ENCODE peak calls at places on chromosome 7, in six cellular contexts. C, G, R, N, O and E are unnamed samples.

GRCh38 chr7:27300401-27300800 is 57.8 kb downstream of the EVX1 start:
- DNase-seq in R (no peak), O (no peak), N (no peak), G (no peak), C (no peak), E (no peak)

GRCh38 chr7:138878847-138879246 is 80.9 kb upstream of the ATP6V0A4 start:
- DNase-seq in C (no peak), N (no peak), R (no peak), O (no peak), G (no peak), E (no peak)

GRCh38 chr7:75534727-75535307 is 42.7 kb downstream of the SPDYE5 start:
- DNase-seq in N (peak), R (peak), O (no peak), C (no peak), G (no peak), E (peak)

GRCh38 chr7:93011351-93012294 is 106.2 kb downstream of the SAMD9 start:
- DNase-seq in G (no peak), C (no peak), R (no peak), O (no peak), N (no peak), E (no peak)

GRCh38 chr7:28136885-28137284 is 43.7 kb downstream of the JAZF1 start:
- DNase-seq in N (no peak), C (no peak), G (no peak), R (no peak), O (no peak), E (no peak)

GRCh38 chr7:139494835-139495568 is 11.5 kb upstream of the KLRG2 start:
- DNase-seq in G (no peak), N (peak), R (peak), O (no peak), C (no peak), E (peak)

GRCh38 chr7:110347091-110347490 is 743.8 kb upstream of the LRRN3 start:
- DNase-seq in N (no peak), O (no peak), R (no peak), G (no peak), C (no peak), E (no peak)

GRCh38 chr7:32500922-32501341 is 5.6 kb downstream of the AVL9 start:
- DNase-seq in C (no peak), N (no peak), R (no peak), O (no peak), G (no peak), E (no peak)

GRCh38 chr7:74579800-74580685 is 77.5 kb upstream of the GTF2I start:
- DNase-seq in C (no peak), O (no peak), R (no peak), G (no peak), N (no peak), E (no peak)

GRCh38 chr7:88363869-88364268 is 57.2 kb upstream of the STEAP4 start:
- DNase-seq in G (no peak), N (no peak), O (no peak), C (no peak), R (no peak), E (no peak)

DNA sequence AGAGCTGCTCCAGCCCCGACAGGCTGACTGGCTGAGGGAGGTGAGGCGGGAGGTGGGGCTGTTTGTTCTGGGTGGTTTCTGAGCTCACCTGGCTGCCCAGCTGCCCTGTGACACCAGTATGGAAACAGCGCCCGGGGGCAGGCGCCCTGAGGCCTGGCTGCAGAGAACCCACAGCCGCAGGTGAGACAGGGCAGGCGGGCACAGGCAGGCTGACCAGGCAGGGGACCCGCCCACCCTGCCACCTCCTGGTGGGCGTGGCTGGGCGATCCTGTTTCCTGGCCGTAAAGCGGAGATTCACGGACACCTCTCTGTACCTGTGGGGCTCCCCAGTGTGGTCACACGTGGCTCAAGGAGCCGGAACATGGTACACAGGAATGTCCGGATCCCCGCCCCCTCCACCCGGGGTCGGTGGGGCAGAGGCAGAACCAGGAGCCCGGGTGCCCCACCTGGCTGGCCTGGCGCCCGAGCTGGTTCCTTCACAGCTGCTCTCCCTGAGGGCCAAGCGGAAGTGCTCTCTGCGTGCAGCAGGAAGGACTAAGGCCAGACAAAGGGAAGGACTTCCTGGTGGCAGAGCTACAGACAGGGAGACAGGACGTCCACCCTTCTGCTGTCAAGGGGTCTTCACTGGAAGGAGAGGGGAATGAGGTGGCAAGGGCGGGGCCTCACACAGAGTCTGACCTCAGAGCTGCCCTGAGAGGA is 3.9 kb downstream of the MICALL2 start:
- DNase-seq in N (no peak), R (no peak), O (no peak), C (no peak), G (no peak), E (no peak)
- TF ChIP-seq TAF1 in N (no peak), R (no peak), O (no peak), C (no peak), G (no peak), E (no peak)

GRCh38 chr7:120864146-120864920 is 6.4 kb upstream of the TSPAN12 start:
- DNase-seq in G (no peak), C (no peak), R (no peak), O (no peak), N (no peak), E (no peak)

GRCh38 chr7:120869700-120870099 is 11.8 kb upstream of the TSPAN12 start:
- DNase-seq in R (no peak), C (no peak), N (no peak), O (no peak), G (no peak), E (no peak)

GRCh38 chr7:120862987-120863386 is 5.0 kb upstream of the TSPAN12 start:
- DNase-seq in G (no peak), O (no peak), R (no peak), C (no peak), N (no peak), E (no peak)

GRCh38 chr7:120867932-120868331 is 10.0 kb upstream of the TSPAN12 start:
- DNase-seq in R (no peak), N (no peak), G (no peak), C (no peak), O (no peak), E (no peak)

DNA sequence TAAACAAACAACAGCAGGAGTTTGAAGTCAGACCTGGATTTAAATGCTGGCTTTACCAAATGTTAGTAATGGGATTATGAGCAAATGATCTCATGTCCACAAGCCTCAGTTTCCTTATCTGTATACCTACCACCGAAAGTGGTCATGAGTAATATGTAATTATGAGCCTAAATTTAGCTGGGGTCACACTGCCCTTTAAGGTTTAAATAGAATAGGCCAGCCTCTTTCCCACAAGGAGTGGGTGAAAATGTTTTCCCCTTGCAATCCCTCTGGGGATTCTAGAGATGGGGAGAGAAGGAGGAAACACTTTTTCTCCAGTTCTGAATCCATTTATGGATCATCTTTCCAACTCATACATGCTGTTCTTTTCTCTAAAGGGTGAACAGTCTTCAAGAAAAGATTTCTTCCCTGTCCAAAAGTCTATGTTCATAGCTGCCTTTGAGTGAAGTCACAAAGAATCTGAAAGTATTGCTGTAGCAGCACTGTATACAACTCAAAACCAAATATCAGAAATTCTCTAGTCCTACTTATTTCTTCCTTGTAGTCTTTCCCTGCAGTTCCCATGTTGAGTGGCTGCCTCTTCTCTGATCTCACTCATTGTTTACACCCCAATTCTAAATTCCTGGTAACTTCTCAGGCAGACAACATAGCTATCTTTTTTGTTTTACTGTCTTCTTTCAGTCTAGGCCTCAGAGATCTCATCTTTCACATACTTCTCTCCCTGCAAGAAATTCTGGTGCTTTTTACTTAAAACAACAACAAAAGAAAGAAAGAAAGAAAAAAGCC is 7.4 kb upstream of the TSPAN12 start:
- DNase-seq in R (no peak), N (no peak), O (no peak), G (no peak), C (no peak), E (no peak)
- TF ChIP-seq TAF1 in R (no peak), N (no peak), O (no peak), G (no peak), C (no peak), E (no peak)

DNA sequence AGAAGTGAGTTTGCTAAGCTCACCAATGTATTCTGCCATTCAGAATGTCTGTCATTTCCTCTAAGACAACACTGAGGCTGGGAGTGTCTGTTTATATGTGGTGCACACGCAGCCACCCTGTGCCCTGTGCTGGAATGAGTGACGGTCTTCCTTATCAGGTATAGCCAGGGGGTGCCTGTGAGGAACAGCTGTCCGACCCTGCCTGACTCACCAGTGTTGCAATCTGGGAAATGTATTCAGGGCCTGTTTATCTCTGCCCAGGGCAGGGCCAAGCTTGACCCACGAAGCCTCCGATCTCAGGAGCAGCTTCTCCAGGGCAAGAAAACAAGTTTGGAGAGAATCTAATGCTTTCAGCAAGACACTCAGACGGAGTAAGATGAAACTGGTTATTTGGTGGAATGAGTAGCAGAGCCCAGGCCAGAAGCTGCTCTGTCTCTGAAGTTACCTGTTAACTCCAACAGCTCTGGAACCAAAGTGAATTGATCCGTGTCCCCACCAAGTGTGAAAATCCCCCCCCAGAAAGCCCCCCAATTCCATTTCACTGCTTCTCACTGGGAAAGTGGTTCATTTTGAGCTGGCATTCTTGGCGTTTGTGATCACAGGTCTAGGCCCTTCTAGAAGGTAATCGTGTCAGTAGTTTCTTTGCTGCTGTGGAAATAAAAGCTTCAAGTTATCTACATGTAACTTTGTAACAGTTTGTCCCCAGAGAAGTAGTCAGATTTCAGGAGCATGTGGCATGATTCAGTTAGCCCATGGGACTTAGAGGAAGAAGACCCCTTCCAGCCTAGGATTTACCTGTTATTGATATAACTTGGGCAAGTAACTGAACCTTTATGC is 6.1 kb upstream of the UBE2H start:
- DNase-seq in N (no peak), G (peak), R (no peak), C (peak), O (no peak), E (no peak)
- TF ChIP-seq TAF1 in N (no peak), G (no peak), R (no peak), C (peak), O (no peak), E (no peak)

DNA sequence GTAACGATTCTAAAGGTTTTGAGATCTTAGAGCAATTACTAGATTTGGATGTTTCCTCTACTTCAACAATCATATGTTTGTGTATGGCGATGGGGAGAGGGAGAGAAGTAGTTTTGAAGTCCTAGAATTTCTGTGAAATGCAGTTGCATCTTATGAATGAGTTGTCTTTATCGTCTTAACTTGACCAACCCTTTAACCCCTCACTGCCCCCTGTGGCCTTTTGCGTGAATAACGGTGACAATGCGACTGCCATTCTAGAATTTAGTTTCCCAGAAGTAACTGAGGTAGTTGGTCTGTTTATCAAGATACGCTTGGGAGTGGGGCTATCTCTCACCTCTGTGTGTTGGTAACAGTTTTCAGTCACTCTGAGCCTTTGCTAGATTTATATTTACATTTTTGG is 204.6 kb downstream of the HDAC9 start:
- DNase-seq in R (no peak), O (peak), C (no peak), G (no peak), N (no peak), E (peak)
- TF ChIP-seq TAF1 in R (no peak), O (no peak), C (no peak), G (no peak), N (no peak), E (no peak)

DNA sequence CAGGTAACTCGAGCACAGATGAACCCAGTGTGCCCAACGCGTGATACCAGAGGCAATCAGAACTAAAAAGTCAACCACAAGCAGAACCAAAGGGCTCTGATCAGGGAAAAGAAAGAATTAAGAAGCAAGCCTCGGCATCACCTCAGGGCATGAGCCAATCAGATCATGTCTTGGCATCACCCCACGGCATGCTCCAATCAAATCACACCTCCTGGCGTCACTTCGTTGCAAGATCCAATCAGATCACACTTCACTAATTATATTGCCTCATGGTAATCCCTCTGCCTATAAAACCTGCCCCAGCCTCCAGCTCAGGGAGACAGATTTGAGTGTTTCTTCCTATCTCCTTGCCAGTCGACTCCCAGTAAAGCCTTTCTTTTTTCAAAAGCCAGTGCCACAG is 46.8 kb downstream of the TYW1B start:
- DNase-seq in N (no peak), O (no peak), C (no peak), R (no peak), G (no peak), E (no peak)
- TF ChIP-seq TAF1 in N (no peak), O (no peak), C (no peak), R (no peak), G (no peak), E (no peak)

DNA sequence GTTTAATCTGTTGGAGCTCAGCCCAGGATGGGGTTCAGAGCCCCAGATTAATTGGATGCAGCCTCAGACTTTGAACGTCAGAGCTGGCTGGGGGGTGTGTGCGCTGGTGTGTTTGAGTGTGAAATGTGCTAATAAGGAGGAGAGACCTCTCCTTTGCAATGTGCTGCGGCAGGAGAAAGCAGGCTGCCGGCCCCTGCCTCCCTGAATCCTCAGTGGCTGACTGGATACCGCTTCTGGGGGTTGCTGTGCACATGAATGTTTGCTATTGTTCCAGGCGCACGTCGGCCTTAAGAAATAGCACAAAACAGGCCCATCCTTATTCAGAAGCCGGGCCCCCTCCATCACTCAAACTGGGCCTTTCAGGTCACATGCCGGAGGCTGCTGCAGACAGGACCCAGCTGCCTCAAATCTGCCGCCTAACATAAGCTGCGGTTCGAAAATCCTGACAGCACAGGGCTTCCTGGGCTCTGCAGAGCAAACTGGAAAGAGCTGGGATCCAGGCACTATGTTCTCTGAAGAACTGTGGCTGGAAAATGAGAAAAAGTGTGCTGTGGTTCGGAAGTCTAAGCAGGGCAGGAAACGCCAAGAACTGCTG is 83.9 kb upstream of the PRR15 start:
- DNase-seq in G (no peak), R (no peak), C (no peak), N (no peak), O (no peak), E (no peak)
- TF ChIP-seq TAF1 in G (no peak), R (no peak), C (no peak), N (no peak), O (no peak), E (no peak)

GRCh38 chr7:149872419-149873073 is 1.2 kb upstream of the ATP6V0E2 start:
- DNase-seq in N (no peak), R (peak), G (peak), C (peak), O (peak), E (no peak)

GRCh38 chr7:149873074-149873967 is 448 bp upstream of the ATP6V0E2 start:
- DNase-seq in R (peak), C (peak), O (peak), G (peak), N (peak), E (peak)

GRCh38 chr7:149874644-149875028 is 867 bp downstream of the ATP6V0E2 start:
- DNase-seq in N (no peak), R (no peak), C (no peak), O (no peak), G (no peak), E (no peak)

GRCh38 chr7:149875396-149875795 is 1.6 kb downstream of the ATP6V0E2 start:
- DNase-seq in G (no peak), C (no peak), N (no peak), O (peak), R (no peak), E (no peak)

DNA sequence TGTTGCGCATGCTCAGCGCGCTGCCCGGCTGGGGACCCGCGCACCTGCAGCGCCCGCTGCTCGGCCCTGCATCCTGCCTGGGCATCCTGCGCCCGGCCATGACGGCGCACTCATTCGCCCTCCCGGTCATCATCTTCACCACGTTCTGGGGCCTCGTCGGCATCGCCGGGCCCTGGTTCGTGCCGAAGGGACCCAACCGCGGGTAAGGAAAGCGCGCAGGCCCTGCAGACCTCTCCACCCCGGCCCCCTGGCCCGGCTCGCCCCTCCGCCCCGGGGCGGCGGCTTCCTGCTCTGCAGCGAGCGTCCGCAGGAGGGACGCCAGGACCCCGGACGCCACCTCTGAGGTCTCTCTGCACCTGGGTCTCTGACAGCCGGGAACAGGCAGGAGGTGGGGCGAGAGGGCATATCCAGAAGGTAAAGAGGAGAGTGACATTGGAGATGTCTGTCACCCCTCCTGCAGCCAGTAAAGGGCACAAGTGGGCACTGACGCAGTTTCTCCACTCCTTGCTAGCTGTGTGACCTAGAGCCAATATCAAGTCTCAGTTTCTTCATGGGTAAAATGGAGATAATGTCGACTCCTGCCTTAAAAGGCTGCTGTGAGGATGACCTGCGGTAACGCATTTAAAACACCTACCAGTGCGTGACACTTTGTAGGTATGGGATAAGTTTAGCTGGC is at the start of gene ATP6V0E2:
- DNase-seq in G (no peak), C (no peak), O (no peak), R (no peak), N (no peak), E (no peak)
- TF ChIP-seq TAF1 in G (no peak), C (no peak), O (no peak), R (no peak), N (peak), E (no peak)

GRCh38 chr7:35004531-35005096 is 32.7 kb downstream of the DPY19L1 start:
- DNase-seq in N (no peak), C (no peak), R (no peak), G (no peak), O (no peak), E (no peak)
- TF ChIP-seq TAF1 in N (no peak), C (no peak), R (no peak), G (no peak), O (no peak), E (no peak)

GRCh38 chr7:17523813-17524741 is 225.6 kb downstream of the AHR start:
- DNase-seq in C (no peak), O (no peak), R (no peak), N (no peak), G (no peak), E (no peak)
- TF ChIP-seq TAF1 in C (no peak), O (no peak), R (no peak), N (no peak), G (no peak), E (no peak)

GRCh38 chr7:100598425-100598824 is 3.7 kb upstream of the PCOLCE start:
- DNase-seq in R (no peak), C (no peak), N (no peak), G (no peak), O (no peak), E (no peak)
- TF ChIP-seq TAF1 in R (no peak), C (no peak), N (no peak), G (no peak), O (no peak), E (no peak)